ENCODE peak calls at places on chromosome 20, in nine cellular contexts. B is brain microvascular endothelial cell; D is substantia nigra; L is Peyer's patch; S is fibroblast of lung; I is GM23248; K is neuronal stem cell; O is CD8-positive, alpha-beta T cell; G is ovary. X is an unnamed sample.

GRCh38 chr20:9838378-9839295 is at the start of gene PAK5:
- DNase-seq in B (peak; percentile 18), D (peak; percentile 42), L (no peak), S (peak; percentile 46), I (peak; percentile 2), K (peak; percentile 89), O (no peak), G (no peak), X (no peak)

GRCh38 chr20:19653328-19653727 is 104.7 kb upstream of the RIN2 start:
- DNase-seq in B (no peak), D (no peak), L (no peak), S (no peak), I (no peak), K (no peak), O (no peak), G (no peak), X (no peak)

GRCh38 chr20:3826420-3826819 is 6.1 kb downstream of the AP5S1 start:
- DNase-seq in B (no peak), D (no peak), L (no peak), S (no peak), I (no peak), K (no peak), O (no peak), G (no peak), X (no peak)

GRCh38 chr20:9214676-9215075 is 145.8 kb downstream of the PLCB4 start:
- DNase-seq in B (no peak), D (no peak), L (no peak), S (peak; percentile 99), I (peak; percentile 91), K (no peak), O (no peak), G (no peak), X (no peak)

GRCh38 chr20:3470627-3471396 is at the start of gene ATRN:
- DNase-seq in B (peak; percentile 89), D (peak; percentile 88), L (peak; percentile 94), S (peak; percentile 88), I (peak; percentile 98), K (peak; percentile 84), O (peak; percentile 90), G (peak; percentile 87), X (peak; percentile 94)

GRCh38 chr20:7967199-7967844 is 27.1 kb upstream of the HAO1 start:
- DNase-seq in B (peak; percentile 17), D (no peak), L (no peak), S (peak; percentile 3), I (peak; percentile 87), K (no peak), O (no peak), G (no peak), X (no peak)

GRCh38 chr20:597560-597959 is 12.5 kb downstream of the TCF15 start:
- DNase-seq in B (no peak), D (no peak), L (no peak), S (no peak), I (no peak), K (no peak), O (no peak), G (no peak), X (no peak)

GRCh38 chr20:33667245-33668086 is 723 bp downstream of the ACTL10 start:
- DNase-seq in B (peak; percentile 54), D (peak; percentile 45), L (peak; percentile 84), S (peak; percentile 66), I (no peak), K (no peak), O (peak; percentile 40), G (peak; percentile 73), X (no peak)

GRCh38 chr20:8932192-8933150 is 136.4 kb upstream of the PLCB4 start:
- DNase-seq in B (peak; percentile 83), D (no peak), L (no peak), S (peak; percentile 21), I (peak; percentile 77), K (no peak), O (no peak), G (no peak), X (no peak)

GRCh38 chr20:4074877-4075455 is 59.6 kb upstream of the RNF24 start:
- DNase-seq in B (no peak), D (peak; percentile 21), L (peak; percentile 18), S (no peak), I (no peak), K (no peak), O (no peak), G (peak; percentile 8), X (no peak)

GRCh38 chr20:10857362-10858070 is 183.7 kb upstream of the JAG1 start:
- DNase-seq in B (peak; percentile 46), D (peak; percentile 6), L (peak; percentile 77), S (peak; percentile 65), I (peak; percentile 75), K (no peak), O (no peak), G (no peak), X (peak; percentile 76)

GRCh38 chr20:58895796-58896180 is 43.3 kb downstream of the GNAS start:
- DNase-seq in B (no peak), D (no peak), L (no peak), S (no peak), I (peak; percentile 48), K (no peak), O (no peak), G (no peak), X (no peak)

GRCh38 chr20:58897493-58897892 is 45.0 kb downstream of the GNAS start:
- DNase-seq in B (no peak), D (no peak), L (no peak), S (no peak), I (no peak), K (no peak), O (no peak), G (no peak), X (no peak)

GRCh38 chr20:58895099-58895795 is 42.7 kb downstream of the GNAS start:
- DNase-seq in B (no peak), D (no peak), L (no peak), S (no peak), I (peak; percentile 45), K (no peak), O (no peak), G (no peak), X (no peak)

GRCh38 chr20:58898629-58899028 is 46.1 kb downstream of the GNAS start:
- DNase-seq in B (no peak), D (no peak), L (no peak), S (no peak), I (no peak), K (no peak), O (no peak), G (no peak), X (no peak)

DNA sequence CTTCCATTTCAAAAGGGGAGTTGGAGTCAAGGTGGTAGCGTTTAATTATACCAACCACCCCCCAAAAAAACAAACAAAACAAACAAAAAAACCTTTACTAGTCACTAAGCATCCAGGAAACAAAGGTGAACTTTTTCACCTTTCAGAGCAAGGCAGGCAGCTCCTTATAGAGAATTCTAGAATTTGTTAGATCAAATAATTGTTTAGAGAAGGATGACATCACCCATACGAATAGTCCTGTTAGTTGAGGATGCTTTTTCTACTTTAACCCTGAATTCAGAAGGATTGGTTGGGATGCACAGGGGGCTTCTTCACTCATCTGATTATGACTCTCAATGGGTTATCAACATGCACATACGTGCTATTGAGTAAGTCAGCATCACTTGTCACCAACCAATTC is 44.3 kb downstream of the GNAS start:
- DNase-seq in B (no peak), D (no peak), L (no peak), S (no peak), I (peak; percentile 36), K (no peak), O (no peak), G (no peak), X (no peak)
- H3K27ac ChIP-seq in B (no peak overlapping the region), D (no peak overlapping the region), L (no peak overlapping the region), S (no peak overlapping the region), I (peak overlapping the region; percentile 96), K (no peak overlapping the region), O (no peak overlapping the region), G (no peak overlapping the region), X (peak overlapping the region; percentile 99)

GRCh38 chr20:31717478-31717946 is 5.2 kb downstream of the BCL2L1 start:
- DNase-seq in B (no peak), D (no peak), L (no peak), S (no peak), I (no peak), K (no peak), O (no peak), G (no peak), X (no peak)
- H3K27ac ChIP-seq in B (no peak overlapping the region), D (peak overlapping the region; percentile 85), L (peak overlapping the region; percentile 11), S (peak overlapping the region; percentile 13), I (no peak overlapping the region), K (no peak overlapping the region), O (no peak overlapping the region), G (no peak overlapping the region), X (peak overlapping the region; percentile 95)

GRCh38 chr20:40809361-40809760 is 120.3 kb upstream of the MAFB start:
- DNase-seq in B (no peak), D (no peak), L (no peak), S (no peak), I (no peak), K (no peak), O (no peak), G (no peak), X (no peak)
- H3K27ac ChIP-seq in B (no peak overlapping the region), D (no peak overlapping the region), L (no peak overlapping the region), S (no peak overlapping the region), I (no peak overlapping the region), K (no peak overlapping the region), O (no peak overlapping the region), G (no peak overlapping the region), X (no peak overlapping the region)

GRCh38 chr20:62830821-62831220 is 14.0 kb downstream of the COL9A3 start:
- DNase-seq in B (no peak), D (no peak), L (no peak), S (no peak), I (no peak), K (no peak), O (no peak), G (no peak), X (no peak)

GRCh38 chr20:62831854-62832211 is 15.0 kb downstream of the COL9A3 start:
- DNase-seq in B (no peak), D (no peak), L (no peak), S (no peak), I (no peak), K (no peak), O (no peak), G (no peak), X (no peak)

GRCh38 chr20:62831361-62831788 is 14.5 kb downstream of the COL9A3 start:
- DNase-seq in B (no peak), D (no peak), L (peak; percentile 78), S (no peak), I (no peak), K (no peak), O (no peak), G (no peak), X (peak; percentile 57)

GRCh38 chr20:62832951-62833391 is 16.1 kb downstream of the COL9A3 start:
- DNase-seq in B (no peak), D (no peak), L (peak; percentile 72), S (no peak), I (no peak), K (no peak), O (no peak), G (no peak), X (no peak)

DNA sequence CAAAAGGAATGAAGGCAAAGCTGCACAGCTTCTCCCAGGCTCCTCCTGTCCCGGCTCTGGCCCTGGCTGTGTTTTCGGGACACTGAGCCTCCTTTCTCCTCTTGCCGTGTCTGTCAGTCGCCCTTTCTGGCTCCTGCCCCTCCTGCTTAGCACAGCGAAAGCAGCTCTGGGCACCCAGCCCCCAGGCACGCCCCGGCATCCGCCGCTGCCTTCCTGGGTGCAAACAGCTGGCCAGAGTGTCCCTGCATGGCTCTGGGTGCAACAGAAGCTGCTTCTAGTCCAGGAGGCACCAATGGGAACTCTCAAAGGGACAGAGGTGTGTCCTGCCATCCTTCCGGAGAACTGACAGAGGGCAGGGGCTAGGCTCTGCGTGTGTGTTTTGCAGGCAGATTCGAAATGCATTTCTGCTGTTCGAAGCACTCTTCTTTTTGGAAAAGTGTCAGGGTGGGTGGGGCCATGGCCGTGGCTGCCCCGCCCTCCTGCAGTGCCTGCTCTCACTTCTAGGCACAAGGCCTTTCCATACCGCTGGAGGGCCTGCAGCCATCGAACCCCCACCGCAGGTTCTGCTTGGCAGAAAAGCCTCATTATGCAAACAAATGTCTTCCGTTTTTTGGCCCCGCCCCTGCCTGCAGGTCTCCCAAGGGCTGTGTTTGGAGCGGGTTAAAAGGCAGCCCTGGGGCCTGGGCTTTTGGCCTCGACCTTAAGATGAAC is 15.5 kb downstream of the COL9A3 start:
- DNase-seq in B (no peak), D (no peak), L (peak; percentile 93), S (no peak), I (peak; percentile 21), K (no peak), O (no peak), G (peak; percentile 69), X (no peak)
- H3K27ac ChIP-seq in B (no peak overlapping the region), D (peak overlapping the region; percentile 70), L (peak overlapping the region; percentile 69), S (no peak overlapping the region), I (no peak overlapping the region), K (no peak overlapping the region), O (no peak overlapping the region), G (no peak overlapping the region), X (no peak overlapping the region)

X was measured in ascending aorta.